ENCODE peak calls at places on chromosomes 1 and 21, in nine cellular contexts. One of them, this sample, is unnamed.

GRCh38 chr1:161098161-161099068 is at the start of gene KLHDC9:
- DNase-seq in stimulated activated CD8-positive, alpha-beta memory T cell treated with anti-CD3 and anti-CD28 coated beads, Interleukin-15, amount 100 ng/mL, for 1 hour: peak
- DNase-seq in heart left ventricle: peak
- DNase-seq in AG08395: peak
- DNase-seq in CD4-positive, CD25-positive, alpha-beta regulatory T cell: peak
- DNase-seq in mesothelial cell of epicardium: peak
- DNase-seq in small intestine: peak
- DNase-seq in NCI-H774: peak
- DNase-seq in NCI-H1694 treated with DMSO at 0.1 percent for 48 hours: peak
- DNase-seq in this sample: no peak

GRCh38 chr1:232655041-232655745 is 25.3 kb upstream of the SIPA1L2 start:
- DNase-seq in stimulated activated CD8-positive, alpha-beta memory T cell treated with anti-CD3 and anti-CD28 coated beads, Interleukin-15, amount 100 ng/mL, for 1 hour: no peak
- DNase-seq in heart left ventricle: no peak
- DNase-seq in AG08395: no peak
- DNase-seq in CD4-positive, CD25-positive, alpha-beta regulatory T cell: peak
- DNase-seq in mesothelial cell of epicardium: no peak
- DNase-seq in small intestine: no peak
- DNase-seq in NCI-H774: no peak
- DNase-seq in NCI-H1694 treated with DMSO at 0.1 percent for 48 hours: peak
- DNase-seq in this sample: no peak

GRCh38 chr1:71270394-71270793 is 189.6 kb upstream of the ZRANB2 start:
- DNase-seq in stimulated activated CD8-positive, alpha-beta memory T cell treated with anti-CD3 and anti-CD28 coated beads, Interleukin-15, amount 100 ng/mL, for 1 hour: no peak
- DNase-seq in heart left ventricle: no peak
- DNase-seq in AG08395: no peak
- DNase-seq in CD4-positive, CD25-positive, alpha-beta regulatory T cell: no peak
- DNase-seq in mesothelial cell of epicardium: no peak
- DNase-seq in small intestine: no peak
- DNase-seq in NCI-H774: no peak
- DNase-seq in NCI-H1694 treated with DMSO at 0.1 percent for 48 hours: no peak
- DNase-seq in this sample: no peak

GRCh38 chr1:36297062-36297461 is 9.1 kb upstream of the SH3D21 start:
- DNase-seq in stimulated activated CD8-positive, alpha-beta memory T cell treated with anti-CD3 and anti-CD28 coated beads, Interleukin-15, amount 100 ng/mL, for 1 hour: no peak
- DNase-seq in heart left ventricle: no peak
- DNase-seq in AG08395: no peak
- DNase-seq in CD4-positive, CD25-positive, alpha-beta regulatory T cell: no peak
- DNase-seq in mesothelial cell of epicardium: no peak
- DNase-seq in small intestine: no peak
- DNase-seq in NCI-H774: no peak
- DNase-seq in NCI-H1694 treated with DMSO at 0.1 percent for 48 hours: no peak
- DNase-seq in this sample: no peak

GRCh38 chr1:48848035-48848434 is 71.3 kb upstream of the BEND5 start:
- DNase-seq in stimulated activated CD8-positive, alpha-beta memory T cell treated with anti-CD3 and anti-CD28 coated beads, Interleukin-15, amount 100 ng/mL, for 1 hour: no peak
- DNase-seq in heart left ventricle: no peak
- DNase-seq in AG08395: no peak
- DNase-seq in CD4-positive, CD25-positive, alpha-beta regulatory T cell: no peak
- DNase-seq in mesothelial cell of epicardium: no peak
- DNase-seq in small intestine: no peak
- DNase-seq in NCI-H774: no peak
- DNase-seq in NCI-H1694 treated with DMSO at 0.1 percent for 48 hours: no peak
- DNase-seq in this sample: no peak

GRCh38 chr1:8687053-8687452 is 130.4 kb downstream of the RERE start:
- DNase-seq in stimulated activated CD8-positive, alpha-beta memory T cell treated with anti-CD3 and anti-CD28 coated beads, Interleukin-15, amount 100 ng/mL, for 1 hour: no peak
- DNase-seq in heart left ventricle: no peak
- DNase-seq in AG08395: peak
- DNase-seq in CD4-positive, CD25-positive, alpha-beta regulatory T cell: peak
- DNase-seq in mesothelial cell of epicardium: no peak
- DNase-seq in small intestine: peak
- DNase-seq in NCI-H774: no peak
- DNase-seq in NCI-H1694 treated with DMSO at 0.1 percent for 48 hours: peak
- DNase-seq in this sample: no peak

GRCh38 chr21:39088831-39089380 is 94.3 kb downstream of the PSMG1 start:
- DNase-seq in stimulated activated CD8-positive, alpha-beta memory T cell treated with anti-CD3 and anti-CD28 coated beads, Interleukin-15, amount 100 ng/mL, for 1 hour: no peak
- DNase-seq in heart left ventricle: peak
- DNase-seq in AG08395: peak
- DNase-seq in CD4-positive, CD25-positive, alpha-beta regulatory T cell: no peak
- DNase-seq in mesothelial cell of epicardium: no peak
- DNase-seq in small intestine: peak
- DNase-seq in NCI-H774: no peak
- DNase-seq in NCI-H1694 treated with DMSO at 0.1 percent for 48 hours: no peak
- DNase-seq in this sample: no peak

GRCh38 chr1:228937851-228938247 is 202.6 kb downstream of the RHOU start:
- DNase-seq in stimulated activated CD8-positive, alpha-beta memory T cell treated with anti-CD3 and anti-CD28 coated beads, Interleukin-15, amount 100 ng/mL, for 1 hour: no peak
- DNase-seq in heart left ventricle: no peak
- DNase-seq in AG08395: no peak
- DNase-seq in CD4-positive, CD25-positive, alpha-beta regulatory T cell: no peak
- DNase-seq in mesothelial cell of epicardium: no peak
- DNase-seq in small intestine: no peak
- DNase-seq in NCI-H774: no peak
- DNase-seq in NCI-H1694 treated with DMSO at 0.1 percent for 48 hours: no peak
- DNase-seq in this sample: no peak

GRCh38 chr1:25990702-25991395 is 7.0 kb downstream of the PAFAH2 start:
- DNase-seq in stimulated activated CD8-positive, alpha-beta memory T cell treated with anti-CD3 and anti-CD28 coated beads, Interleukin-15, amount 100 ng/mL, for 1 hour: peak
- DNase-seq in heart left ventricle: no peak
- DNase-seq in AG08395: no peak
- DNase-seq in CD4-positive, CD25-positive, alpha-beta regulatory T cell: peak
- DNase-seq in mesothelial cell of epicardium: no peak
- DNase-seq in small intestine: peak
- DNase-seq in NCI-H774: no peak
- DNase-seq in NCI-H1694 treated with DMSO at 0.1 percent for 48 hours: no peak
- DNase-seq in this sample: no peak

GRCh38 chr1:230858918-230859819 is 9.2 kb downstream of the C1orf198 start:
- DNase-seq in stimulated activated CD8-positive, alpha-beta memory T cell treated with anti-CD3 and anti-CD28 coated beads, Interleukin-15, amount 100 ng/mL, for 1 hour: no peak
- DNase-seq in heart left ventricle: no peak
- DNase-seq in AG08395: peak
- DNase-seq in CD4-positive, CD25-positive, alpha-beta regulatory T cell: no peak
- DNase-seq in mesothelial cell of epicardium: no peak
- DNase-seq in small intestine: no peak
- DNase-seq in NCI-H774: no peak
- DNase-seq in NCI-H1694 treated with DMSO at 0.1 percent for 48 hours: no peak
- DNase-seq in this sample: peak

GRCh38 chr1:9009438-9010366 is 16.5 kb downstream of the SLC2A7 start:
- DNase-seq in stimulated activated CD8-positive, alpha-beta memory T cell treated with anti-CD3 and anti-CD28 coated beads, Interleukin-15, amount 100 ng/mL, for 1 hour: no peak
- DNase-seq in heart left ventricle: no peak
- DNase-seq in AG08395: peak
- DNase-seq in CD4-positive, CD25-positive, alpha-beta regulatory T cell: peak
- DNase-seq in mesothelial cell of epicardium: no peak
- DNase-seq in small intestine: no peak
- DNase-seq in NCI-H774: no peak
- DNase-seq in NCI-H1694 treated with DMSO at 0.1 percent for 48 hours: no peak
- DNase-seq in this sample: no peak

GRCh38 chr1:26782521-26783212 is 5.1 kb upstream of the PIGV start:
- DNase-seq in stimulated activated CD8-positive, alpha-beta memory T cell treated with anti-CD3 and anti-CD28 coated beads, Interleukin-15, amount 100 ng/mL, for 1 hour: no peak
- DNase-seq in heart left ventricle: no peak
- DNase-seq in AG08395: no peak
- DNase-seq in CD4-positive, CD25-positive, alpha-beta regulatory T cell: no peak
- DNase-seq in mesothelial cell of epicardium: no peak
- DNase-seq in small intestine: no peak
- DNase-seq in NCI-H774: no peak
- DNase-seq in NCI-H1694 treated with DMSO at 0.1 percent for 48 hours: no peak
- DNase-seq in this sample: no peak

GRCh38 chr1:240803151-240803550 is 191.2 kb upstream of the GREM2 start:
- DNase-seq in stimulated activated CD8-positive, alpha-beta memory T cell treated with anti-CD3 and anti-CD28 coated beads, Interleukin-15, amount 100 ng/mL, for 1 hour: no peak
- DNase-seq in heart left ventricle: no peak
- DNase-seq in AG08395: peak
- DNase-seq in CD4-positive, CD25-positive, alpha-beta regulatory T cell: no peak
- DNase-seq in mesothelial cell of epicardium: no peak
- DNase-seq in small intestine: peak
- DNase-seq in NCI-H774: peak
- DNase-seq in NCI-H1694 treated with DMSO at 0.1 percent for 48 hours: no peak
- DNase-seq in this sample: no peak

GRCh38 chr1:211581521-211581920 is 2.6 kb upstream of the SLC30A1 start:
- DNase-seq in stimulated activated CD8-positive, alpha-beta memory T cell treated with anti-CD3 and anti-CD28 coated beads, Interleukin-15, amount 100 ng/mL, for 1 hour: no peak
- DNase-seq in heart left ventricle: no peak
- DNase-seq in AG08395: peak
- DNase-seq in CD4-positive, CD25-positive, alpha-beta regulatory T cell: no peak
- DNase-seq in mesothelial cell of epicardium: no peak
- DNase-seq in small intestine: no peak
- DNase-seq in NCI-H774: no peak
- DNase-seq in NCI-H1694 treated with DMSO at 0.1 percent for 48 hours: no peak
- DNase-seq in this sample: peak

GRCh38 chr1:243407284-243408018 is 151.6 kb downstream of the SDCCAG8 start:
- DNase-seq in stimulated activated CD8-positive, alpha-beta memory T cell treated with anti-CD3 and anti-CD28 coated beads, Interleukin-15, amount 100 ng/mL, for 1 hour: no peak
- DNase-seq in heart left ventricle: no peak
- DNase-seq in AG08395: no peak
- DNase-seq in CD4-positive, CD25-positive, alpha-beta regulatory T cell: no peak
- DNase-seq in mesothelial cell of epicardium: no peak
- DNase-seq in small intestine: no peak
- DNase-seq in NCI-H774: no peak
- DNase-seq in NCI-H1694 treated with DMSO at 0.1 percent for 48 hours: no peak
- DNase-seq in this sample: peak

GRCh38 chr21:41750532-41751151 is 16.2 kb downstream of the RIPK4 start:
- DNase-seq in stimulated activated CD8-positive, alpha-beta memory T cell treated with anti-CD3 and anti-CD28 coated beads, Interleukin-15, amount 100 ng/mL, for 1 hour: no peak
- DNase-seq in heart left ventricle: no peak
- DNase-seq in AG08395: no peak
- DNase-seq in CD4-positive, CD25-positive, alpha-beta regulatory T cell: no peak
- DNase-seq in mesothelial cell of epicardium: no peak
- DNase-seq in small intestine: no peak
- DNase-seq in NCI-H774: no peak
- DNase-seq in NCI-H1694 treated with DMSO at 0.1 percent for 48 hours: no peak
- DNase-seq in this sample: no peak

GRCh38 chr1:227766015-227766634 is 30.9 kb downstream of the SNAP47 start:
- DNase-seq in stimulated activated CD8-positive, alpha-beta memory T cell treated with anti-CD3 and anti-CD28 coated beads, Interleukin-15, amount 100 ng/mL, for 1 hour: peak
- DNase-seq in heart left ventricle: peak
- DNase-seq in AG08395: no peak
- DNase-seq in CD4-positive, CD25-positive, alpha-beta regulatory T cell: peak
- DNase-seq in mesothelial cell of epicardium: no peak
- DNase-seq in small intestine: peak
- DNase-seq in NCI-H774: peak
- DNase-seq in NCI-H1694 treated with DMSO at 0.1 percent for 48 hours: peak
- DNase-seq in this sample: no peak

GRCh38 chr1:200453544-200453905 is 43.7 kb upstream of the ZNF281 start:
- DNase-seq in stimulated activated CD8-positive, alpha-beta memory T cell treated with anti-CD3 and anti-CD28 coated beads, Interleukin-15, amount 100 ng/mL, for 1 hour: no peak
- DNase-seq in heart left ventricle: no peak
- DNase-seq in AG08395: peak
- DNase-seq in CD4-positive, CD25-positive, alpha-beta regulatory T cell: no peak
- DNase-seq in mesothelial cell of epicardium: no peak
- DNase-seq in small intestine: no peak
- DNase-seq in NCI-H774: no peak
- DNase-seq in NCI-H1694 treated with DMSO at 0.1 percent for 48 hours: no peak
- DNase-seq in this sample: no peak

GRCh38 chr1:45995298-45995697 is 137.1 kb downstream of the PIK3R3 start:
- DNase-seq in stimulated activated CD8-positive, alpha-beta memory T cell treated with anti-CD3 and anti-CD28 coated beads, Interleukin-15, amount 100 ng/mL, for 1 hour: no peak
- DNase-seq in heart left ventricle: no peak
- DNase-seq in AG08395: no peak
- DNase-seq in CD4-positive, CD25-positive, alpha-beta regulatory T cell: no peak
- DNase-seq in mesothelial cell of epicardium: no peak
- DNase-seq in small intestine: no peak
- DNase-seq in NCI-H774: no peak
- DNase-seq in NCI-H1694 treated with DMSO at 0.1 percent for 48 hours: no peak
- DNase-seq in this sample: no peak

GRCh38 chr1:182629674-182630073 is 25.5 kb upstream of the RGS16 start:
- DNase-seq in stimulated activated CD8-positive, alpha-beta memory T cell treated with anti-CD3 and anti-CD28 coated beads, Interleukin-15, amount 100 ng/mL, for 1 hour: no peak
- DNase-seq in heart left ventricle: no peak
- DNase-seq in AG08395: no peak
- DNase-seq in CD4-positive, CD25-positive, alpha-beta regulatory T cell: peak
- DNase-seq in mesothelial cell of epicardium: no peak
- DNase-seq in small intestine: no peak
- DNase-seq in NCI-H774: no peak
- DNase-seq in NCI-H1694 treated with DMSO at 0.1 percent for 48 hours: no peak
- DNase-seq in this sample: no peak

GRCh38 chr1:206776239-206776638 is 3.9 kb upstream of the IL10 start:
- DNase-seq in stimulated activated CD8-positive, alpha-beta memory T cell treated with anti-CD3 and anti-CD28 coated beads, Interleukin-15, amount 100 ng/mL, for 1 hour: no peak
- DNase-seq in heart left ventricle: no peak
- DNase-seq in AG08395: no peak
- DNase-seq in CD4-positive, CD25-positive, alpha-beta regulatory T cell: no peak
- DNase-seq in mesothelial cell of epicardium: no peak
- DNase-seq in small intestine: no peak
- DNase-seq in NCI-H774: no peak
- DNase-seq in NCI-H1694 treated with DMSO at 0.1 percent for 48 hours: no peak
- DNase-seq in this sample: no peak

GRCh38 chr1:174626031-174627020 is 178.6 kb downstream of the GPR52 start:
- DNase-seq in stimulated activated CD8-positive, alpha-beta memory T cell treated with anti-CD3 and anti-CD28 coated beads, Interleukin-15, amount 100 ng/mL, for 1 hour: no peak
- DNase-seq in heart left ventricle: no peak
- DNase-seq in AG08395: peak
- DNase-seq in CD4-positive, CD25-positive, alpha-beta regulatory T cell: no peak
- DNase-seq in mesothelial cell of epicardium: no peak
- DNase-seq in small intestine: no peak
- DNase-seq in NCI-H774: no peak
- DNase-seq in NCI-H1694 treated with DMSO at 0.1 percent for 48 hours: no peak
- DNase-seq in this sample: peak

GRCh38 chr1:178560871-178561376 is 48.0 kb downstream of the TEX35 start:
- DNase-seq in stimulated activated CD8-positive, alpha-beta memory T cell treated with anti-CD3 and anti-CD28 coated beads, Interleukin-15, amount 100 ng/mL, for 1 hour: no peak
- DNase-seq in heart left ventricle: no peak
- DNase-seq in AG08395: no peak
- DNase-seq in CD4-positive, CD25-positive, alpha-beta regulatory T cell: no peak
- DNase-seq in mesothelial cell of epicardium: no peak
- DNase-seq in small intestine: no peak
- DNase-seq in NCI-H774: no peak
- DNase-seq in NCI-H1694 treated with DMSO at 0.1 percent for 48 hours: no peak
- DNase-seq in this sample: no peak

GRCh38 chr1:156053770-156054499 is at the start of gene UBQLN4:
- DNase-seq in stimulated activated CD8-positive, alpha-beta memory T cell treated with anti-CD3 and anti-CD28 coated beads, Interleukin-15, amount 100 ng/mL, for 1 hour: peak
- DNase-seq in heart left ventricle: peak
- DNase-seq in AG08395: peak
- DNase-seq in CD4-positive, CD25-positive, alpha-beta regulatory T cell: peak
- DNase-seq in mesothelial cell of epicardium: peak
- DNase-seq in small intestine: peak
- DNase-seq in NCI-H774: peak
- DNase-seq in NCI-H1694 treated with DMSO at 0.1 percent for 48 hours: peak
- DNase-seq in this sample: no peak

GRCh38 chr1:3661631-3662030 is 9.3 kb downstream of the TP73 start:
- DNase-seq in stimulated activated CD8-positive, alpha-beta memory T cell treated with anti-CD3 and anti-CD28 coated beads, Interleukin-15, amount 100 ng/mL, for 1 hour: no peak
- DNase-seq in heart left ventricle: no peak
- DNase-seq in AG08395: no peak
- DNase-seq in CD4-positive, CD25-positive, alpha-beta regulatory T cell: no peak
- DNase-seq in mesothelial cell of epicardium: no peak
- DNase-seq in small intestine: no peak
- DNase-seq in NCI-H774: no peak
- DNase-seq in NCI-H1694 treated with DMSO at 0.1 percent for 48 hours: no peak
- DNase-seq in this sample: no peak

GRCh38 chr1:119294728-119295127 is 73.9 kb upstream of the HAO2 start:
- DNase-seq in stimulated activated CD8-positive, alpha-beta memory T cell treated with anti-CD3 and anti-CD28 coated beads, Interleukin-15, amount 100 ng/mL, for 1 hour: no peak
- DNase-seq in heart left ventricle: no peak
- DNase-seq in AG08395: no peak
- DNase-seq in CD4-positive, CD25-positive, alpha-beta regulatory T cell: peak
- DNase-seq in mesothelial cell of epicardium: no peak
- DNase-seq in small intestine: no peak
- DNase-seq in NCI-H774: no peak
- DNase-seq in NCI-H1694 treated with DMSO at 0.1 percent for 48 hours: no peak
- DNase-seq in this sample: no peak

GRCh38 chr1:154599658-154600057 is 8.3 kb downstream of the ADAR start:
- DNase-seq in stimulated activated CD8-positive, alpha-beta memory T cell treated with anti-CD3 and anti-CD28 coated beads, Interleukin-15, amount 100 ng/mL, for 1 hour: no peak
- DNase-seq in heart left ventricle: peak
- DNase-seq in AG08395: no peak
- DNase-seq in CD4-positive, CD25-positive, alpha-beta regulatory T cell: no peak
- DNase-seq in mesothelial cell of epicardium: no peak
- DNase-seq in small intestine: no peak
- DNase-seq in NCI-H774: no peak
- DNase-seq in NCI-H1694 treated with DMSO at 0.1 percent for 48 hours: no peak
- DNase-seq in this sample: no peak

GRCh38 chr21:14453964-14454641 is 71.2 kb upstream of the HSPA13 start:
- DNase-seq in stimulated activated CD8-positive, alpha-beta memory T cell treated with anti-CD3 and anti-CD28 coated beads, Interleukin-15, amount 100 ng/mL, for 1 hour: no peak
- DNase-seq in heart left ventricle: no peak
- DNase-seq in AG08395: no peak
- DNase-seq in CD4-positive, CD25-positive, alpha-beta regulatory T cell: no peak
- DNase-seq in mesothelial cell of epicardium: no peak
- DNase-seq in small intestine: no peak
- DNase-seq in NCI-H774: no peak
- DNase-seq in NCI-H1694 treated with DMSO at 0.1 percent for 48 hours: no peak
- DNase-seq in this sample: no peak

GRCh38 chr1:199010933-199011332 is 372.1 kb downstream of the PTPRC start:
- DNase-seq in stimulated activated CD8-positive, alpha-beta memory T cell treated with anti-CD3 and anti-CD28 coated beads, Interleukin-15, amount 100 ng/mL, for 1 hour: no peak
- DNase-seq in heart left ventricle: no peak
- DNase-seq in AG08395: no peak
- DNase-seq in CD4-positive, CD25-positive, alpha-beta regulatory T cell: no peak
- DNase-seq in mesothelial cell of epicardium: no peak
- DNase-seq in small intestine: no peak
- DNase-seq in NCI-H774: no peak
- DNase-seq in NCI-H1694 treated with DMSO at 0.1 percent for 48 hours: no peak
- DNase-seq in this sample: no peak

GRCh38 chr1:66271904-66272254 is 262.1 kb upstream of the SGIP1 start:
- DNase-seq in stimulated activated CD8-positive, alpha-beta memory T cell treated with anti-CD3 and anti-CD28 coated beads, Interleukin-15, amount 100 ng/mL, for 1 hour: no peak
- DNase-seq in heart left ventricle: peak
- DNase-seq in AG08395: peak
- DNase-seq in CD4-positive, CD25-positive, alpha-beta regulatory T cell: no peak
- DNase-seq in mesothelial cell of epicardium: peak
- DNase-seq in small intestine: peak
- DNase-seq in NCI-H774: no peak
- DNase-seq in NCI-H1694 treated with DMSO at 0.1 percent for 48 hours: peak
- DNase-seq in this sample: no peak

This sample was measured in GM04503.